ENCODE peak calls at places on chromosomes 3 and 15, in six cellular contexts. K, H, O, G, J and B are unnamed samples.
A peak's percentile ranks its signal among the peaks of the same experiment; 100 is the strongest.

GRCh38 chr3:15099364-15100098 is 583 bp upstream of the RBSN start:
- DNase-seq in H (peak; percentile 30), O (no peak), G (no peak), K (no peak), J (no peak), B (peak; percentile 16)

GRCh38 chr3:140022061-140022781 is 87.2 kb downstream of the CLSTN2 start:
- DNase-seq in O (no peak), K (no peak), G (no peak), H (peak; percentile 12), J (no peak), B (no peak)

GRCh38 chr15:94777037-94777436 is 545.7 kb downstream of the MCTP2 start:
- DNase-seq in G (no peak), O (no peak), H (no peak), J (no peak), K (no peak), B (no peak)

GRCh38 chr3:13524979-13525669 is 23.8 kb upstream of the FBLN2 start:
- DNase-seq in O (no peak), K (no peak), J (no peak), G (no peak), H (no peak), B (no peak)

GRCh38 chr3:13333236-13333897 is 86.8 kb downstream of the NUP210 start:
- DNase-seq in G (no peak), O (no peak), H (no peak), K (no peak), J (no peak), B (no peak)

GRCh38 chr15:70573121-70573850 is 190.1 kb downstream of the UACA start:
- DNase-seq in K (no peak), H (no peak), J (no peak), O (no peak), G (peak; percentile 16), B (no peak)

GRCh38 chr3:98791341-98792325 is 28.5 kb downstream of the ST3GAL6 start:
- DNase-seq in K (no peak), G (no peak), J (no peak), O (no peak), H (no peak), B (no peak)

GRCh38 chr3:152270145-152270870 is 1.6 kb downstream of the MBNL1 start:
- DNase-seq in O (peak; percentile 31), H (no peak), K (no peak), J (no peak), G (no peak), B (no peak)

GRCh38 chr3:152200476-152201422 is 68.0 kb upstream of the MBNL1 start:
- DNase-seq in H (no peak), G (no peak), K (no peak), J (no peak), O (no peak), B (no peak)

GRCh38 chr3:112111785-112112402 is 21.2 kb downstream of the GCSAM start:
- DNase-seq in O (peak; percentile 66), K (peak; percentile 74), G (no peak), J (peak; percentile 24), H (no peak), B (peak; percentile 57)

GRCh38 chr15:99442268-99442897 is 123.4 kb upstream of the MEF2A start:
- DNase-seq in O (peak; percentile 21), G (peak; percentile 14), J (no peak), H (no peak), K (no peak), B (no peak)

GRCh38 chr3:140216249-140216648 is 281.3 kb downstream of the CLSTN2 start:
- DNase-seq in H (no peak), O (no peak), K (peak; percentile 42), G (no peak), J (no peak), B (no peak)

GRCh38 chr3:193719735-193720134 is 126.7 kb downstream of the OPA1 start:
- DNase-seq in K (no peak), G (no peak), J (no peak), H (no peak), O (no peak), B (no peak)

GRCh38 chr15:62618432-62618831 is 424.1 kb upstream of the TPM1 start:
- DNase-seq in J (no peak), K (no peak), H (no peak), G (no peak), O (no peak), B (no peak)

GRCh38 chr15:58839485-58839884 is 68.4 kb downstream of the MINDY2 start:
- DNase-seq in G (no peak), K (peak; percentile 5), J (no peak), H (no peak), O (no peak), B (no peak)

GRCh38 chr3:42739401-42740158 is 33.5 kb downstream of the CCDC13 start:
- DNase-seq in K (no peak), H (peak; percentile 64), J (no peak), G (no peak), O (no peak), B (no peak)

GRCh38 chr3:14871456-14872200 is 52.9 kb downstream of the FGD5 start:
- DNase-seq in K (no peak), J (no peak), O (no peak), H (no peak), G (no peak), B (no peak)

GRCh38 chr15:47363653-47364052 is 353.7 kb upstream of the SEMA6D start:
- DNase-seq in K (no peak), J (no peak), G (no peak), O (no peak), H (no peak), B (no peak)

GRCh38 chr3:58333206-58334012 is 717 bp downstream of the PXK start:
- DNase-seq in O (peak; percentile 11), G (no peak), J (no peak), H (no peak), K (peak; percentile 36), B (no peak)

GRCh38 chr15:59143281-59143680 is 38.3 kb downstream of the CCNB2 start:
- DNase-seq in J (no peak), K (no peak), O (no peak), G (no peak), H (no peak), B (no peak)

GRCh38 chr3:81451140-81451539 is 310.3 kb downstream of the GBE1 start:
- DNase-seq in H (no peak), K (no peak), G (no peak), O (no peak), J (no peak), B (no peak)

GRCh38 chr3:27456554-27456953 is 27.6 kb downstream of the SLC4A7 start:
- DNase-seq in O (no peak), J (no peak), H (no peak), G (no peak), K (no peak), B (no peak)

GRCh38 chr3:195906865-195907729 is 1.3 kb downstream of the TNK2 start:
- DNase-seq in K (no peak), H (peak; percentile 46), J (peak; percentile 62), G (peak; percentile 80), O (peak; percentile 88), B (peak; percentile 37)

GRCh38 chr3:153173758-153174516 is 11.9 kb downstream of the RAP2B start:
- DNase-seq in H (no peak), G (no peak), O (no peak), K (no peak), J (no peak), B (no peak)

GRCh38 chr3:150410311-150411105 is 2.4 kb downstream of the TSC22D2 start:
- DNase-seq in O (peak; percentile 54), G (peak; percentile 58), H (peak; percentile 36), J (peak; percentile 13), K (peak; percentile 16), B (peak; percentile 15)

GRCh38 chr15:101499863-101500713 is 10.6 kb upstream of the PCSK6 start:
- DNase-seq in J (no peak), H (peak; percentile 62), G (no peak), K (no peak), O (peak; percentile 82), B (no peak)